ENCODE peak calls at places on chromosomes 16 and 17, in four cellular contexts. Q is fibroblast of the aortic adventitia, R is IMR-90, O is A549. N is an unnamed sample.

GRCh38 chr17:79950711-79951110 is 85.0 kb downstream of the TBC1D16 start:
- DNase-seq in Q (no peak), R (no peak), O (no peak), N (no peak)

GRCh38 chr16:69840975-69841374 is 78.8 kb downstream of the WWP2 start:
- DNase-seq in Q (no peak), R (no peak), O (no peak), N (no peak)

GRCh38 chr16:26824469-26824868 is 242.3 kb upstream of the C16orf82 start:
- DNase-seq in Q (no peak), R (no peak), O (no peak), N (no peak)

GRCh38 chr17:10618202-10618635 is 38.9 kb downstream of the MYH3 start:
- DNase-seq in Q (peak), R (peak), O (peak), N (peak)

GRCh38 chr16:2082983-2083364 is 35.2 kb downstream of the TSC2 start:
- DNase-seq in Q (no peak), R (no peak), O (no peak), N (no peak)

GRCh38 chr16:74372953-74373846 is 2.9 kb upstream of the NPIPB15 start:
- DNase-seq in Q (no peak), R (no peak), O (no peak), N (no peak)

GRCh38 chr17:1912146-1912545 is 82.3 kb downstream of the RPA1 start:
- DNase-seq in Q (no peak), R (no peak), O (no peak), N (no peak)

GRCh38 chr17:80596760-80597608 is 52.3 kb downstream of the RPTOR start:
- DNase-seq in Q (no peak), R (peak), O (no peak), N (no peak)

GRCh38 chr16:3716831-3717234 is 491 bp downstream of the TRAP1 start:
- DNase-seq in Q (no peak), R (no peak), O (peak), N (no peak)
- H3K4me3 ChIP-seq in Q (peak), R (peak), O (peak), N (peak)

GRCh38 chr16:81521141-81521626 is 76.6 kb downstream of the CMIP start:
- DNase-seq in Q (no peak), R (no peak), O (no peak), N (no peak)
- TF ChIP-seq CTCF in Q (no peak), R (no peak), O (no peak), N (no peak)

GRCh38 chr16:31063495-31063842 is 10.6 kb downstream of the ZNF668 start:
- DNase-seq in Q (no peak), R (no peak), O (no peak), N (no peak)

GRCh38 chr16:31063843-31064611 is 10.0 kb downstream of the ZNF668 start:
- DNase-seq in Q (no peak), R (no peak), O (no peak), N (no peak)

GRCh38 chr16:31061126-31061812 is 12.8 kb downstream of the ZNF668 start:
- DNase-seq in Q (no peak), R (no peak), O (no peak), N (no peak)

GRCh38 chr16:31064882-31065461 is 9.1 kb downstream of the ZNF668 start:
- DNase-seq in Q (peak), R (peak), O (peak), N (peak)

GRCh38 chr16:31061813-31062440 is 12.1 kb downstream of the ZNF668 start:
- DNase-seq in Q (no peak), R (no peak), O (no peak), N (no peak)
- H3K4me3 ChIP-seq in Q (no peak), R (no peak), O (no peak), N (no peak)

DNA sequence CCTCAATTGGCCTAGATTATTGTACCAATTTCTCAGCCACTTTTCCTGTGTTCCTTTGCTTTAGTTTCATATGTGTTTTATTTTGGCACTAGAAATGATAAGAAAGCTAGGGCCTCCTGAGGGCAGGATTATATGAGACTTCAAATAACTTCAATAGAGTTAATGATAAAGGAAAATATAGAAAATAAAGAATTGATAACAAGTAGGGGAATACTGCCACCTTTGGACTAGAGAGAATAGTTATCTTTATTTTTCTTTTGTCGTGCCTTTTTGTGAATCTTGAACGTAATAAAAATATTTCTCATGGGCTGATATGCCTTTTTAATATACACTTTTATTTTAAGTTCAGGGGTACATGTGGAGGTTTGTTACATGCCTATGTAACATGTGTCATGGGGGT is 29.3 kb upstream of the RBL2 start:
- DNase-seq in Q (peak), R (no peak), O (no peak), N (no peak)
- TF ChIP-seq CTCF in Q (peak), R (peak), O (peak), N (peak)

GRCh38 chr16:56101480-56101879 is 89.8 kb upstream of the GNAO1 start:
- DNase-seq in Q (no peak), R (no peak), O (no peak), N (no peak)

GRCh38 chr16:56106527-56106926 is 84.8 kb upstream of the GNAO1 start:
- DNase-seq in Q (no peak), R (no peak), O (no peak), N (no peak)

GRCh38 chr16:56107944-56108583 is 83.2 kb upstream of the GNAO1 start:
- DNase-seq in Q (no peak), R (no peak), O (no peak), N (no peak)

GRCh38 chr16:56102159-56102798 is 89.0 kb upstream of the GNAO1 start:
- DNase-seq in Q (peak), R (no peak), O (no peak), N (peak)
- H3K4me3 ChIP-seq in Q (no peak), R (no peak), O (no peak), N (no peak)

DNA sequence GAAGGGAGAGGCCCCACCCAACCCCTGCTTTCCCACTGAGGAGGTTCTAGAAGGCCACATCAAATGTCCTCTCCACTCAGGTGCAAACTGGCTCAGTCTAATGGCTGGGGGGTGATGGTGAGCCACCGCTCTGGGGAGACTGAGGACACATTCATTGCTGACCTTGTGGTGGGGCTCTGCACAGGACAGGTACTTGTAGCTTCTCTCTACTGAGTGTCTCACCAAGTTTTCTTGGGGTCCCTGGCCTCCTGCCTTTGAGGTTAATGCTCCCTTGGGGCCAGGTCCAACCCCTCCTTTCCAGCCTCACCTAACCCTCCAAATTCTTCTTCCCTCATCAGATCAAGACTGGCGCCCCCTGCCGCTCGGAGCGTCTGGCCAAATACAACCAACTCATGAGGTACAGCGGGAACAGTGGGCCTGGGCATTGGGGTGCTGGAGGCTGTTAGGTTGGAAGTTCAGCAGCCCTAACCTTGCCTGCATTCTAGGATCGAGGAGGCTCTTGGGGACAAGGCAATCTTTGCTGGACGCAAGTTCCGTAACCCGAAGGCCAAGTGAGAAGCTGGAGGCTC is 5.7 kb downstream of the ENO3 start:
- DNase-seq in Q (no peak), R (no peak), O (no peak), N (no peak)
- TF ChIP-seq CTCF in Q (no peak), R (peak), O (peak), N (peak)

GRCh38 chr16:79380990-79381389 is 219.5 kb downstream of the MAF start:
- DNase-seq in Q (no peak), R (no peak), O (no peak), N (no peak)
- H3K4me3 ChIP-seq in Q (no peak), R (no peak), O (no peak), N (no peak)

GRCh38 chr16:73219176-73219575 is 171.2 kb upstream of the ZFHX3 start:
- DNase-seq in Q (no peak), R (no peak), O (no peak), N (no peak)
- TF ChIP-seq CTCF in Q (peak), R (no peak), O (no peak), N (peak)

N was measured in cardiac fibroblast.